ENCODE peak calls at places on chromosomes 13 and 19, in four cellular contexts. O is germinal center; V is effector CD4-positive, alpha-beta T cell; R is stimulated activated naive CD4-positive, alpha-beta T cell. K is an unnamed sample.

GRCh38 chr13:40428354-40428753 is 238.1 kb downstream of the FOXO1 start:
- DNase-seq in O (no peak), V (no peak), R (no peak), K (no peak)

GRCh38 chr19:32489971-32490370 is 84.4 kb downstream of the DPY19L3 start:
- DNase-seq in O (no peak), V (no peak), R (no peak), K (no peak)

GRCh38 chr13:113207890-113208423 is 512 bp downstream of the PCID2 start:
- DNase-seq in O (peak), V (no peak), R (no peak), K (no peak)

GRCh38 chr13:75587679-75588078 is 38.1 kb downstream of the UCHL3 start:
- DNase-seq in O (no peak), V (no peak), R (no peak), K (no peak)

GRCh38 chr13:65656740-65657329 is 1573.3 kb downstream of the PCDH9 start:
- DNase-seq in O (no peak), V (no peak), R (no peak), K (no peak)

GRCh38 chr13:90686438-90686837 is 661.0 kb upstream of the MIR17HG start:
- DNase-seq in O (no peak), V (no peak), R (no peak), K (no peak)

GRCh38 chr19:14048439-14049153 is 13.3 kb downstream of the PALM3 start:
- DNase-seq in O (peak), V (peak), R (peak), K (peak)

GRCh38 chr19:5407356-5407755 is 47.9 kb upstream of the ZNRF4 start:
- DNase-seq in O (no peak), V (no peak), R (no peak), K (no peak)

GRCh38 chr13:92734545-92734944 is 492.1 kb upstream of the GPC6 start:
- DNase-seq in O (no peak), V (no peak), R (no peak), K (no peak)

GRCh38 chr19:13036366-13036976 is 41.2 kb downstream of the NFIX start:
- DNase-seq in O (no peak), V (no peak), R (no peak), K (no peak)

GRCh38 chr13:44810067-44810840 is 179.0 kb downstream of the NUFIP1 start:
- DNase-seq in O (no peak), V (no peak), R (no peak), K (no peak)

GRCh38 chr13:71714802-71715375 is 152.1 kb downstream of the DACH1 start:
- DNase-seq in O (no peak), V (no peak), R (no peak), K (no peak)

GRCh38 chr13:27961227-27962085 is 7.7 kb downstream of the CDX2 start:
- DNase-seq in O (no peak), V (no peak), R (no peak), K (no peak)

GRCh38 chr19:35249146-35249847 is 495 bp downstream of the LSR start:
- DNase-seq in O (peak), V (no peak), R (no peak), K (no peak)

GRCh38 chr19:41225238-41226052 is 6.4 kb downstream of the AXL start:
- DNase-seq in O (no peak), V (peak), R (no peak), K (no peak)

GRCh38 chr19:5128251-5128931 is 159.5 kb downstream of the KDM4B start:
- DNase-seq in O (no peak), V (no peak), R (no peak), K (no peak)

GRCh38 chr19:1318678-1319471 is 33.2 kb downstream of the EFNA2 start:
- DNase-seq in O (no peak), V (no peak), R (no peak), K (no peak)

GRCh38 chr19:50959731-50960500 is 7.1 kb upstream of the KLK5 start:
- DNase-seq in O (no peak), V (no peak), R (no peak), K (no peak)

GRCh38 chr13:113669871-113670341 is 2.9 kb downstream of the GRK1 start:
- DNase-seq in O (no peak), V (no peak), R (no peak), K (no peak)

GRCh38 chr13:71124230-71124629 is 742.8 kb downstream of the DACH1 start:
- DNase-seq in O (no peak), V (no peak), R (no peak), K (no peak)

GRCh38 chr13:114100446-114101320 is 31.7 kb downstream of the RASA3 start:
- DNase-seq in O (no peak), V (no peak), R (no peak), K (no peak)

GRCh38 chr13:31072041-31072440 is 89.7 kb downstream of the HSPH1 start:
- DNase-seq in O (no peak), V (no peak), R (no peak), K (no peak)

GRCh38 chr19:42175952-42176648 is 41.4 kb downstream of the DEDD2 start:
- DNase-seq in O (peak), V (no peak), R (no peak), K (no peak)

GRCh38 chr19:16325671-16326400 is 1.2 kb downstream of the KLF2 start:
- DNase-seq in O (no peak), V (peak), R (peak), K (peak)

GRCh38 chr13:44354322-44354721 is 19.3 kb upstream of the SERP2 start:
- DNase-seq in O (no peak), V (no peak), R (no peak), K (no peak)

GRCh38 chr19:38964738-38965137 is 10.8 kb downstream of the FBXO17 start:
- DNase-seq in O (no peak), V (no peak), R (no peak), K (no peak)

GRCh38 chr19:1466461-1467227 is 12.4 kb downstream of the C19orf25 start:
- DNase-seq in O (no peak), V (no peak), R (no peak), K (no peak)

GRCh38 chr13:101942038-101942437 is 459.8 kb downstream of the FGF14 start:
- DNase-seq in O (no peak), V (no peak), R (no peak), K (no peak)

GRCh38 chr13:34155931-34156607 is 338.1 kb downstream of the RFC3 start:
- DNase-seq in O (no peak), V (no peak), R (no peak), K (no peak)

GRCh38 chr13:66477816-66478215 is 752.3 kb downstream of the PCDH9 start:
- DNase-seq in O (no peak), V (no peak), R (no peak), K (no peak)

GRCh38 chr13:36857273-36857672 is 38.3 kb downstream of the RFXAP start:
- DNase-seq in O (no peak), V (no peak), R (no peak), K (no peak)

GRCh38 chr13:36420437-36420891 is 11.8 kb upstream of the CCNA1 start:
- DNase-seq in O (peak), V (peak), R (peak), K (peak)

GRCh38 chr13:99307648-99308339 is 595 bp upstream of the GPR183 start:
- DNase-seq in O (no peak), V (peak), R (no peak), K (no peak)

K was measured in naive thymus-derived CD8-positive, alpha-beta T cell.